ENCODE peak calls at places on chromosome 1, in ten cellular contexts. V, K, H, D, A, L, Z, X, P and F are unnamed samples. For H3K27me3, H3K9me3 and H3K4me1, the result is how much of the 10 kb centered on the place peaks cover.

GRCh38 chr1:7265771-7266371 is 480.6 kb downstream of the CAMTA1 start:
- DNase-seq in V (no peak), K (peak), H (no peak), D (peak), A (no peak), L (no peak), Z (no peak), X (no peak), P (no peak), F (no peak)

GRCh38 chr1:41592451-41593125 is 108.1 kb upstream of the EDN2 start:
- DNase-seq in V (no peak), K (no peak), H (no peak), D (no peak), A (no peak), L (no peak), Z (no peak), X (no peak), P (no peak), F (no peak)

GRCh38 chr1:38672692-38673091 is 186.9 kb downstream of the RRAGC start:
- DNase-seq in V (no peak), K (no peak), H (no peak), D (no peak), A (no peak), L (no peak), Z (no peak), X (no peak), P (no peak), F (no peak)

GRCh38 chr1:2985121-2985561 is 36.1 kb upstream of the ACTRT2 start:
- DNase-seq in V (no peak), K (no peak), H (peak), D (no peak), A (no peak), L (peak), Z (peak), X (no peak), P (no peak), F (no peak)

GRCh38 chr1:165914136-165914798 is 86.9 kb downstream of the UCK2 start:
- DNase-seq in V (no peak), K (peak), H (no peak), D (peak), A (no peak), L (no peak), Z (no peak), X (peak), P (peak), F (peak)

GRCh38 chr1:90512441-90512840 is 204.7 kb downstream of the BARHL2 start:
- DNase-seq in V (no peak), K (no peak), H (no peak), D (no peak), A (no peak), L (no peak), Z (no peak), X (no peak), P (peak), F (no peak)

GRCh38 chr1:38015978-38016640 is 3.6 kb downstream of the UTP11 start:
- DNase-seq in V (no peak), K (no peak), H (no peak), D (no peak), A (no peak), L (no peak), Z (peak), X (peak), P (no peak), F (no peak)

GRCh38 chr1:202656057-202656456 is 54.2 kb downstream of the SYT2 start:
- DNase-seq in V (no peak), K (no peak), H (no peak), D (no peak), A (no peak), L (no peak), Z (no peak), X (no peak), P (no peak), F (no peak)

GRCh38 chr1:230382060-230382491 is 44.1 kb downstream of the PGBD5 start:
- DNase-seq in V (no peak), K (no peak), H (no peak), D (no peak), A (no peak), L (no peak), Z (peak), X (no peak), P (no peak), F (peak)

GRCh38 chr1:7385471-7386225 is 385.4 kb upstream of the VAMP3 start:
- DNase-seq in V (no peak), K (peak), H (no peak), D (no peak), A (no peak), L (peak), Z (no peak), X (no peak), P (no peak), F (no peak)

GRCh38 chr1:47635111-47635510 is 197.3 kb downstream of the FOXD2 start:
- DNase-seq in V (no peak), K (no peak), H (no peak), D (no peak), A (no peak), L (no peak), Z (no peak), X (no peak), P (no peak), F (no peak)

GRCh38 chr1:171486048-171486519 is 754 bp downstream of the PRRC2C start:
- DNase-seq in V (no peak), K (peak), H (no peak), D (peak), A (peak), L (no peak), Z (no peak), X (no peak), P (peak), F (no peak)

GRCh38 chr1:53110370-53111072 is 31.9 kb downstream of the SLC1A7 start:
- DNase-seq in V (no peak), K (no peak), H (no peak), D (no peak), A (no peak), L (no peak), Z (peak), X (no peak), P (no peak), F (no peak)

GRCh38 chr1:201119206-201119814 is 7.1 kb upstream of the CACNA1S start:
- DNase-seq in V (no peak), K (peak), H (no peak), D (peak), A (no peak), L (no peak), Z (no peak), X (peak), P (peak), F (peak)

GRCh38 chr1:92572520-92572919 is 85.8 kb upstream of the GFI1 start:
- DNase-seq in V (no peak), K (no peak), H (no peak), D (no peak), A (no peak), L (no peak), Z (no peak), X (no peak), P (no peak), F (no peak)

GRCh38 chr1:86089765-86090164 is 66.8 kb downstream of the COL24A1 start:
- DNase-seq in V (no peak), K (no peak), H (no peak), D (no peak), A (no peak), L (no peak), Z (no peak), X (no peak), P (no peak), F (no peak)

GRCh38 chr1:117780981-117781475 is 148.4 kb downstream of the GDAP2 start:
- DNase-seq in V (no peak), K (no peak), H (no peak), D (no peak), A (no peak), L (no peak), Z (no peak), X (no peak), P (no peak), F (no peak)

GRCh38 chr1:26749458-26749857 is 38.3 kb upstream of the PIGV start:
- DNase-seq in V (no peak), K (no peak), H (no peak), D (no peak), A (no peak), L (no peak), Z (no peak), X (no peak), P (no peak), F (no peak)

GRCh38 chr1:35031103-35031452 is 667 bp downstream of the ZMYM6 start:
- DNase-seq in V (no peak), K (peak), H (no peak), D (no peak), A (no peak), L (no peak), Z (no peak), X (no peak), P (peak), F (no peak)

GRCh38 chr1:112509660-112510178 is 954 bp downstream of the WNT2B start:
- DNase-seq in V (no peak), K (no peak), H (no peak), D (no peak), A (no peak), L (no peak), Z (no peak), X (no peak), P (no peak), F (no peak)

GRCh38 chr1:112509005-112509659 is 367 bp downstream of the WNT2B start:
- DNase-seq in V (no peak), K (no peak), H (peak), D (no peak), A (no peak), L (peak), Z (peak), X (no peak), P (no peak), F (no peak)

GRCh38 chr1:112511897-112512296 is 3.1 kb downstream of the WNT2B start:
- DNase-seq in V (no peak), K (no peak), H (no peak), D (no peak), A (no peak), L (no peak), Z (no peak), X (no peak), P (no peak), F (no peak)

GRCh38 chr1:112508242-112509004 is at the start of gene WNT2B:
- DNase-seq in V (no peak), K (no peak), H (peak), D (no peak), A (no peak), L (peak), Z (peak), X (no peak), P (peak), F (no peak)

GRCh38 chr1:112510340-112510739 is 1.6 kb downstream of the WNT2B start:
- DNase-seq in V (no peak), K (no peak), H (no peak), D (no peak), A (no peak), L (no peak), Z (no peak), X (no peak), P (no peak), F (no peak)
- H3K27me3 ChIP-seq in V (under half), K (under half), H (under half), D (under half), A (under half), L (under half), Z (under half), X (under half), P (under half), F (under half)

GRCh38 chr1:187947359-187947758 is 1118.6 kb downstream of the PLA2G4A start:
- DNase-seq in V (no peak), K (no peak), H (no peak), D (no peak), A (no peak), L (no peak), Z (no peak), X (no peak), P (no peak), F (no peak)

GRCh38 chr1:187949567-187949966 is 1120.8 kb downstream of the PLA2G4A start:
- DNase-seq in V (no peak), K (no peak), H (no peak), D (no peak), A (no peak), L (no peak), Z (no peak), X (no peak), P (no peak), F (no peak)

GRCh38 chr1:187951817-187952216 is 1123.1 kb downstream of the PLA2G4A start:
- DNase-seq in V (no peak), K (no peak), H (no peak), D (no peak), A (no peak), L (no peak), Z (no peak), X (no peak), P (no peak), F (no peak)

GRCh38 chr1:187952446-187952845 is 1123.7 kb downstream of the PLA2G4A start:
- DNase-seq in V (no peak), K (no peak), H (no peak), D (no peak), A (no peak), L (no peak), Z (no peak), X (no peak), P (no peak), F (no peak)

DNA sequence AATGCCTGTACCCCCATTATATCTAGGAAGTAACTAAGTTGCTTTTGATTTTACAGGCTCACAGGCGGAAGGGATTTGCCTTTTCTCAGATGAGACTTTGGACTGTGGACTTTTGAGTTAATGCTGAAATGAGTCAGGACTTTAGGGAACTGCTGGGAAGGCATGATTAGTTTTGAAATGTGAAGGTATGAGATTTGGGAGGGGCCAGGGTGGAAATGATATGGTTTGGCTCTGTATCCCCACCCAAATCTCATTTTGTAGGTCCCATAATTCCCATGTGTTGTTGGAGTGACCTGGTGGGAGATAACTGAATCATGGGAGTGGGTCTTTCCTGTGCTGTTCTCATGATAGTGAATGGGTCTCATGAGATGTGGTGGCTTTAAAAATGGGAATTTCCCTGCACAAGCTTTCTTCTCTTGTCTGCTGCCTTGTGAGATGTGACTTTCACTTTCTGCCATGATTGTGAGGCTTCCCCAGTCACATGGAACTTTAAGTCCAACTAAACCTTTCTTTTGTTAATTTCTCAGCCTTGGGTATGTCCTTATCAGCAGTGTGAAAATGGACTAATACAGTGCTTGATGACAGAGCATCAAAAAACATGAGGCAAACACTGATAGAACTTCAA is 1119.5 kb downstream of the PLA2G4A start:
- DNase-seq in V (no peak), K (no peak), H (no peak), D (no peak), A (no peak), L (no peak), Z (no peak), X (no peak), P (no peak), F (no peak)
- H3K9me3 ChIP-seq in V (under half), K (under half), H (under half), D (under half), A (under half), L (under half), Z (under half), X (under half), P (under half), F (under half)

DNA sequence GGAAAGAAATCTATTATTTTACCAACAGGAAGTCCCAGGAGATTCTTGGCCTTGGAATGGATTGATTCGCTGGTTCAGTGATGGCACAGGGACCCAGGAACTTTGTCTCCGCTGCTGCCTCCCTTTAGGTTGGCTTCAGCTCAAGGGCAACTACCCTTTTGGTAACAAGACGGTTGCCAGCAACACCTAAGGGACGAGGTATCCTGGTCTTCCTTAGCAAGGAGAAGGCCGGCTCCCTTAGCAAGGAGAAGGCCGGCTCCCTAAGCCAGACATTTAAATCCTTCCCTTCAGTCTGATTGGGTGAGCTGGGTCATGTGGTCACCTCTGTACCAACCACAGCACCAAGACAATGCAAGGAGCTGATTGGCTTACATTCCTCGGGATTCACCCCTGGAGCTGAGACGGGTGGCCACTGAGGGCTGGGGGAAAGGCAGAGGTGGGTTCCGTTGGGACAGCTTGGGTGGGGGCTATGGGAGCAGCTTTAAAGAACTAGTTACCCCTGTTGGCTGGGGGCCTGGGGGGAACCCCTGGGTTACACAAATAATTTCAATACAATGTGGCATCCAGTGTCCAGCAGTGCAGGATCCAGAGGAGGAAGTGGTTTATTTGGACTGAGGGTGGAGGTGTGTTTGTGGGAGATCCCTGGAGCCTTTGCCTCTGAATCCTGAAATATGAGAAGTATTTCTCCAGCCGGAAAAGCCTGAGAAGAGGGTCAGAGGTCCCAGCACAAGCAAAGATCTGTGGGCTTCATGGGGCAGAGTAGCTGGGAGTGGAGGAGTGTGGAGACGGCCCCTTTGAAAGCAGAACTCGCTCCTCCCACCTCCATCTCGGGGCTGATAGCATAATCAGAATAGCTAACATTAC is 20.7 kb upstream of the CLIC4 start:
- DNase-seq in V (no peak), K (no peak), H (no peak), D (peak), A (no peak), L (peak), Z (no peak), X (no peak), P (no peak), F (no peak)
- H3K4me1 ChIP-seq in V (under half), K (under half), H (under half), D (under half), A (under half), L (under half), Z (under half), X (under half), P (under half), F (under half)

GRCh38 chr1:159974350-159974965 is 20.4 kb upstream of the SLAMF9 start:
- DNase-seq in V (no peak), K (no peak), H (no peak), D (no peak), A (no peak), L (no peak), Z (no peak), X (no peak), P (no peak), F (no peak)

GRCh38 chr1:159970932-159971342 is 16.9 kb upstream of the SLAMF9 start:
- DNase-seq in V (no peak), K (peak), H (no peak), D (no peak), A (no peak), L (peak), Z (no peak), X (no peak), P (no peak), F (no peak)

GRCh38 chr1:159977364-159978106 is 23.5 kb upstream of the SLAMF9 start:
- DNase-seq in V (no peak), K (no peak), H (no peak), D (no peak), A (no peak), L (no peak), Z (no peak), X (no peak), P (no peak), F (no peak)

GRCh38 chr1:159973350-159973940 is 19.4 kb upstream of the SLAMF9 start:
- DNase-seq in V (no peak), K (no peak), H (no peak), D (no peak), A (no peak), L (no peak), Z (no peak), X (no peak), P (no peak), F (no peak)

DNA sequence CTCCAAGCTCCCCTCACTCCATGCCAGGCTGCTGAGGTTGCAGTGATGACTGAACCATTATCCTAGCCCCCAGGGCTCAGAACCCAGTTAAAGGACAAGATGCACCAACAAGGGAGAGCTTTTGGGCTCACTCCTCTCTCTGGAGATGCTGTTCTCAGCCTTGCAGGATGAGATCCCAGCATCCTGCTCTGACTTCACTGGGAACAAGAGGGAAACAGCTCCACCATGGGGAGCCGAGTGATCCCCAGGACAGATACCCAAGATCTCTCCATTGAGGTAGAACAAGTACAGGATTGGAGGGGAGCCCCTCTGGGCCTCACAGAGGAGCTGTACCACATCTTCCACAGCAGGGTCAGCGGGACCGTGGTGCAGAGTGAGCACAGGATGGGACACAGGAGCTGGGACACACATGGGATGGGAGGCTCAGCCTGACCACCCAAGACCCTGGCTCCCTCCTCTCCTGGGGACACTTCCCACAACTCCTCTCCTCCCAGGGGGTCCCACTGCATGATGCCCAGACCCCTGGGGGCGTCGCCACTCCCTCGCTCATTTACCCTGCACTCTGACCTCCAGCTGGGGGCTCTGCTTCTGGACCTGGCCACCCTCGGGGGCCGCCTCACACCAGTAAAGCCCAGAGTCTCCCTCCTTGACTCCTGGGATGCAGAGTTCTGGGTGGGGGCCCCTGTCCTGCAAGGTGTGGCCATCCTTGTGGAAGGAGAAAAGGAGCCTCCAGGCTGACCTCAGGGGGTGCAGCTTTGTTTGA is 18.6 kb upstream of the SLAMF9 start:
- DNase-seq in V (no peak), K (no peak), H (no peak), D (no peak), A (no peak), L (no peak), Z (no peak), X (no peak), P (no peak), F (no peak)
- H3K27me3 ChIP-seq in V (under half), K (under half), H (under half), D (under half), A (under half), L (under half), Z (under half), X (under half), P (under half), F (under half)

DNA sequence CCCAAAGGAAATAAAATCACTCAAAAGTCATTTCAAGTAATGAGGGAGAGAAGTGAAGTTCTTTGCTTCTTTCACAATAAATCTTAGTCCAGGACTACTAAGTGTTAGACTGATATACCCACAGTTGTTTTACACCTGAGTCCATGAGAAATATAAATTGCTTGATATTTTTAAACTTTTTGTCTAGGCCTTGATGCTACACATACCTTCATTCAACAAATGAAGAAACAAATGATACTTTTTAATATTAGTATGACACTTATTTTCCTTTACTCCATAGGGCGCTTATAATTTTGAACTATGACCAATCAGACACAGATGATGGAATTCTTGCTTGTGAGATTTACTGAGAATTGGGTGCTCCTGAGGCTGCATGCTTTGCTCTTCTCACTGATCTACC is at the start of gene OR14K1:
- DNase-seq in V (no peak), K (no peak), H (no peak), D (no peak), A (no peak), L (no peak), Z (no peak), X (no peak), P (no peak), F (no peak)
- H3K9me3 ChIP-seq in V (under half), K (under half), H (under half), D (under half), A (under half), L (under half), Z (under half), X (under half), P (under half), F (under half)

GRCh38 chr1:42943166-42943565 is 15.5 kb downstream of the SLC2A1 start:
- DNase-seq in V (no peak), K (peak), H (no peak), D (peak), A (peak), L (no peak), Z (peak), X (peak), P (no peak), F (no peak)
- H3K4me1 ChIP-seq in V (half or more), K (half or more), H (half or more), D (half or more), A (half or more), L (under half), Z (half or more), X (under half), P (under half), F (under half)

GRCh38 chr1:227560393-227560792 is 3.0 kb upstream of the ZNF678 start:
- DNase-seq in V (no peak), K (no peak), H (no peak), D (no peak), A (no peak), L (no peak), Z (no peak), X (no peak), P (no peak), F (no peak)
- H3K27me3 ChIP-seq in V (under half), K (under half), H (under half), D (under half), A (under half), L (under half), Z (under half), X (under half), P (under half), F (under half)